ENCODE peak calls at places on chromosomes 13 and 19, in seven cellular contexts. V is cardiac muscle cell, B is epithelial cell of esophagus, D is A673, J is left lung, I is dorsolateral prefrontal cortex, C is AG10803. U is an unnamed sample.

GRCh38 chr13:113119166-113119821 is 3.3 kb upstream of the F10 start:
- DNase-seq in V (no peak), B (no peak), D (no peak), J (no peak), I (no peak), C (no peak), U (no peak)

GRCh38 chr13:102856603-102857002 is 10.8 kb downstream of the ERCC5 start:
- DNase-seq in V (peak), B (peak), D (no peak), J (peak), I (no peak), C (peak), U (no peak)

GRCh38 chr19:38592940-38593339 is 24.8 kb downstream of the MAP4K1 start:
- DNase-seq in V (no peak), B (no peak), D (no peak), J (no peak), I (no peak), C (no peak), U (no peak)

GRCh38 chr13:23707674-23708073 is 137.5 kb downstream of the TNFRSF19 start:
- DNase-seq in V (peak), B (peak), D (no peak), J (no peak), I (no peak), C (peak), U (no peak)

GRCh38 chr13:34867590-34867989 is 74.5 kb upstream of the NBEA start:
- DNase-seq in V (peak), B (peak), D (peak), J (no peak), I (no peak), C (peak), U (no peak)

GRCh38 chr13:109345433-109345941 is 440.9 kb downstream of the IRS2 start:
- DNase-seq in V (peak), B (peak), D (peak), J (no peak), I (no peak), C (peak), U (no peak)

GRCh38 chr19:45344621-45345505 is 4.3 kb downstream of the KLC3 start:
- DNase-seq in V (no peak), B (peak), D (no peak), J (no peak), I (no peak), C (no peak), U (no peak)

GRCh38 chr13:25836709-25837316 is 215.0 kb downstream of the SHISA2 start:
- DNase-seq in V (no peak), B (peak), D (no peak), J (no peak), I (no peak), C (no peak), U (no peak)

GRCh38 chr13:25963681-25964080 is 88.1 kb downstream of the SHISA2 start:
- DNase-seq in V (peak), B (peak), D (peak), J (no peak), I (no peak), C (peak), U (no peak)

GRCh38 chr19:2607712-2608601 is 94.5 kb downstream of the GNG7 start:
- DNase-seq in V (no peak), B (no peak), D (no peak), J (no peak), I (peak), C (no peak), U (peak)

DNA sequence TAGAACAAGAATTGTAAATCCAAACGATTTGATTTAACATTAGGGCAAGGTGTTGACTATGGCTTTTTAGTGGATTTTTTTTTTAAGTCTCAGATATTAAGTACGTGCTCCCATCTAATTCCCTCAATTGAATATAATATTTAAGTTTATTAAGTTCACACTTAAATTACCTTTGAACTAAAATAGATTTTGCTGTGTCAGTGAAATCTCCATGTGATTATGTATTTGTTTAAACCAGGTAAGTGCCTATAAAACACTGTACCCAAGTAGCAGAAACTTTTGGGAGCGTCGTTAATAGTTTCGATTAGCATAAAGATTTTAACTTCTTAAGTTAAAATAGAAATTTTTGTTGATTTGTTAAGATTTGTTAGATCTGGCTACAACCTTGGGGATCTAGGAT is 1.6 kb downstream of the CLN5 start:
- DNase-seq in V (no peak), B (no peak), D (no peak), J (no peak), I (no peak), C (no peak), U (no peak)
- H3K4me3 ChIP-seq in V (no peak), B (peak), D (no peak), J (no peak), I (no peak), C (no peak), U (peak)

DNA sequence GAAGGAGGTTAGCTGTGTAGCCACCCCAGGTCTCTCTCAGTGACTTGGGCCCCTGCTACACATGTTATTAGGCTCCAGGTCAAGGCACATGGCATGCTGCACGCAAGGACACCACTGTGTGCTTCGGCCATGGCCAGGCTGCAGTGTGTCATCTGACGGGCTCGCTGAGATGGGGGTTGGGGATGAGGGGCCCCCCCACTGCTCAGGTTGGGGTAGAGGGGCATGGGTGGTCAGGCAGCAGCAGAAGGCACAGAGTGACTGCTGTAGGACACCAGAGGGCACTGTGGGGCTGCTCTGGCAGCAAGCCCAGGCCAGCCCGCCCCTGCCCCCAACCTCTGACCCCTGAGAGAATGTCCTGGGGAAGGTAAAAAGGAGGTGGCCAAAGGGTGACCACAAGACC is 32.2 kb upstream of the ISYNA1 start:
- DNase-seq in V (no peak), B (no peak), D (no peak), J (no peak), I (no peak), C (no peak), U (no peak)
- TF ChIP-seq CTCF in V (peak), B (peak), D (peak), J (peak), I (peak), C (peak), U (peak)

GRCh38 chr13:94093652-94094310 is 385.7 kb downstream of the DCT start:
- DNase-seq in V (no peak), B (no peak), D (peak), J (no peak), I (no peak), C (peak), U (no peak)

GRCh38 chr13:94088742-94089141 is 390.7 kb downstream of the DCT start:
- DNase-seq in V (no peak), B (no peak), D (no peak), J (no peak), I (no peak), C (no peak), U (no peak)

DNA sequence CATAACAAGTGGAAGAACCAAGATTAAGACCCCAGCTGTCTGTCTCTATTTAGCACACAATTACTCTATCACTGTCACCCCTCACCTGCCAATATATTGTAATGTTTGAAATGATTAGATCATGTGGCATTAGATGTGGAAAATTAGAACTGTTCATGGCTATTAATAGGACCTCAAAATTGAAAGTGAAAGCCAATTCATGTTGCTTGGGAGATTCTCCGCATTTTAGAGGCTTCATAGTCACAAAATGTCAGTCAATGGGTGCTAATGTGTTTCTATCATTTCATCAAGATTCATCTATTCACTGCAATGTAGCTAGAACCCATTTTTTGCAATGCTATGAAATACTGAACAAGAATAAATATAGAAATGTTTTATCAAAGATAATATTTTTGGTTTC is 388.7 kb downstream of the DCT start:
- DNase-seq in V (peak), B (no peak), D (no peak), J (no peak), I (no peak), C (no peak), U (no peak)
- H3K4me3 ChIP-seq in V (no peak), B (no peak), D (no peak), J (no peak), I (no peak), C (no peak), U (peak)

DNA sequence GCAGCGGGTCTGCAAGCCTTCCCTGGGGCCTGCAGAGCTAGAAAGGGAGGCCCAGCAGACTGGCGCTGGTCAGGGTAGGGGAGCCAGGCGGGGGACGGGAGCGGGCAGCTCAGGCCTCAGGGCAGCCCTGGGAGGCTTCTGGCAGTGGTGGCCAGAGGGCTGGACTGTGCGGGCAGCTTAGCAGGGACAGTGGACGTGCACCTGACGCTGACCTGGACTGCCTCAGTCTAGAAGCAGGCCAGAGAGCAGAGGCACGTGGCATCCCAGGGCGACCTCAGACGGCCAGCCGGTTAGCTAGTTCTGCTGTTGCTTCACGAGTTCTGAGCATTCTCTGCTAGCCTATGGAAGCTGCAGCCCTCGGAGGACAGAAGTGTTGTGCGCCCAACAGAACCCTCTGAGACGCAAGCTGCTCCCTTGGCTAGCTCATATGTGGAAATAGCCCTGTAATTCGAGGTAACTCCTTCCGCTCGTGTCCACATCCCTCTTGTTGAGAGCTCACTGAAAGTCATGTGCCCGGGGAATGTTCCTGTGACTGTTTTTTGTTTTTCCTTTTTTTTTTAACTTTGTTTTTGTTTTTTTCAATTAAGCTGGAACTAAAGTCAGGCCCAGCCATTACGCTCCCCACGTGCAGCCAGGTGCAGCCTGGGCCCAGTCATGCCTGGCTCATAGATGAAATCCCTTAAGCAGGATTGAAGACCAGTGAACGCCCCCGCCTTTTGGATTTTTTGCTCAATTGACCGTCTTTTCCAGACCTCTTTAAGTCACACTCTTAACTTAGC is 1.9 kb upstream of the FAM174C start:
- DNase-seq in V (no peak), B (no peak), D (no peak), J (no peak), I (no peak), C (no peak), U (no peak)
- TF ChIP-seq CTCF in V (no peak), B (no peak), D (no peak), J (no peak), I (no peak), C (no peak), U (no peak)

DNA sequence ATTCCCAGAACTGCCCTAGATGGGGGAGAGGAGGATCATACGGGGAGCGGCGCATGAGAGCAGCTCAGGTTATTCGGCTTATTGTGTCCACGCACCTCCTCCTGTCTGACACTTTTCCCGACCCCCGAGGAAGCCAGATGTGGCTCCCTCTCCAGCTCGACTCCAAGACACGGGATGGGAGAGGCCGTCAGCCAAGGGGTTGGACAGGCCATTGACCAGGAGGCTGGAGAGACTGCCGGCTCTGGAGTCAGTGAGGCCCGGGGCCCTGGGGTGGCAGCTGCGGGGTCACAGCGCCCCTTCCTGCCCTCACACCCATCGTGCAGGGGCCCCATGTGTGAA is 2.9 kb downstream of the DMKN start:
- DNase-seq in V (no peak), B (no peak), D (no peak), J (no peak), I (no peak), C (no peak), U (no peak)
- H3K4me3 ChIP-seq in V (no peak), B (peak), D (no peak), J (no peak), I (peak), C (no peak), U (peak)

GRCh38 chr19:55096061-55096701 is 20.5 kb downstream of the EPS8L1 start:
- DNase-seq in V (no peak), B (no peak), D (no peak), J (no peak), I (no peak), C (no peak), U (no peak)

GRCh38 chr19:55097864-55098715 is 19.3 kb downstream of the PPP1R12C start:
- DNase-seq in V (no peak), B (no peak), D (no peak), J (no peak), I (no peak), C (no peak), U (no peak)

GRCh38 chr19:55101261-55101660 is 16.2 kb downstream of the PPP1R12C start:
- DNase-seq in V (no peak), B (no peak), D (no peak), J (no peak), I (no peak), C (no peak), U (no peak)

GRCh38 chr19:55099557-55100506 is 17.6 kb downstream of the PPP1R12C start:
- DNase-seq in V (no peak), B (no peak), D (no peak), J (no peak), I (no peak), C (no peak), U (no peak)

GRCh38 chr19:55098716-55099556 is 18.5 kb downstream of the PPP1R12C start:
- DNase-seq in V (no peak), B (no peak), D (no peak), J (no peak), I (no peak), C (no peak), U (no peak)
- TF ChIP-seq CTCF in V (no peak), B (no peak), D (no peak), J (no peak), I (peak), C (no peak), U (no peak)

GRCh38 chr19:18196511-18196845 is 3.5 kb downstream of the MPV17L2 start:
- DNase-seq in V (no peak), B (no peak), D (no peak), J (no peak), I (no peak), C (no peak), U (no peak)

GRCh38 chr19:18193388-18194207 is 580 bp downstream of the MPV17L2 start:
- DNase-seq in V (no peak), B (peak), D (no peak), J (peak), I (no peak), C (no peak), U (no peak)

GRCh38 chr19:18192673-18193387 is at the start of gene MPV17L2:
- DNase-seq in V (peak), B (peak), D (peak), J (peak), I (peak), C (peak), U (peak)

GRCh38 chr19:18194208-18194530 is 1.2 kb downstream of the MPV17L2 start:
- DNase-seq in V (no peak), B (no peak), D (no peak), J (no peak), I (no peak), C (no peak), U (no peak)

GRCh38 chr19:18194554-18195238 is 1.7 kb downstream of the MPV17L2 start:
- DNase-seq in V (peak), B (peak), D (peak), J (peak), I (no peak), C (no peak), U (no peak)
- H3K4me3 ChIP-seq in V (no peak), B (no peak), D (peak), J (no peak), I (no peak), C (peak), U (peak)

U was measured in tibial artery.